ENCODE peak calls at places on chromosomes 13 and 19, in ten cellular contexts. E, P, C, N, O, Q, A, G, Z and B are unnamed samples. For H3K27me3, the result is how much of the 10 kb centered on the place peaks cover.

GRCh38 chr13:85659493-85659892 is 139.7 kb downstream of the SLITRK6 start:
- DNase-seq in C (no peak), G (no peak), P (no peak), E (no peak), A (no peak), N (no peak), Z (no peak), O (no peak), Q (peak), B (no peak)

GRCh38 chr19:48403606-48404005 is 10.1 kb downstream of the GRIN2D start:
- DNase-seq in C (no peak), O (peak), N (no peak), Z (peak), A (no peak), P (peak), G (peak), E (no peak), Q (peak), B (no peak)

GRCh38 chr19:52566588-52566987 is 3.5 kb upstream of the ZNF701 start:
- DNase-seq in N (no peak), C (no peak), Z (no peak), E (no peak), P (no peak), G (no peak), Q (peak), O (no peak), A (no peak), B (no peak)

GRCh38 chr19:50333235-50333736 is 4.1 kb upstream of the KCNC3 start:
- DNase-seq in Z (peak), C (peak), O (peak), Q (peak), A (peak), E (peak), P (peak), G (peak), N (peak), B (peak)

GRCh38 chr13:42102961-42103688 is 54.7 kb downstream of the DGKH start:
- DNase-seq in N (no peak), E (no peak), Q (peak), G (no peak), C (no peak), Z (no peak), A (no peak), O (no peak), P (no peak), B (no peak)

GRCh38 chr19:50870417-50871089 is 2.7 kb upstream of the KLK2 start:
- DNase-seq in P (peak), A (no peak), Q (no peak), Z (no peak), N (no peak), E (peak), C (no peak), O (no peak), G (no peak), B (no peak)

GRCh38 chr19:3392480-3392879 is 26.1 kb downstream of the NFIC start:
- DNase-seq in N (no peak), Z (no peak), C (no peak), Q (no peak), A (no peak), P (no peak), G (no peak), E (no peak), O (no peak), B (no peak)

GRCh38 chr13:36920612-36921185 is 661 bp upstream of the SMAD9 start:
- DNase-seq in N (no peak), Z (no peak), A (no peak), E (no peak), G (no peak), Q (no peak), O (no peak), P (no peak), C (no peak), B (no peak)

GRCh38 chr13:109198585-109198984 is 569.2 kb downstream of the MYO16 start:
- DNase-seq in G (no peak), C (no peak), P (no peak), A (no peak), O (no peak), Q (peak), N (no peak), Z (no peak), E (no peak), B (no peak)

GRCh38 chr19:54287456-54287855 is 6.5 kb upstream of the LILRB2 start:
- DNase-seq in O (no peak), E (no peak), G (no peak), C (no peak), Q (no peak), A (no peak), Z (no peak), N (no peak), P (no peak), B (no peak)

GRCh38 chr19:29714953-29715694 is at the start of gene C19orf12:
- DNase-seq in A (no peak), Z (peak), O (peak), P (peak), G (peak), C (peak), N (peak), E (peak), Q (no peak), B (peak)

GRCh38 chr19:5932146-5932545 is 18.1 kb downstream of the CAPS start:
- DNase-seq in Q (no peak), P (no peak), C (no peak), G (peak), E (no peak), A (no peak), O (no peak), N (no peak), Z (no peak), B (no peak)

GRCh38 chr13:98397221-98397620 is 179.7 kb downstream of the STK24 start:
- DNase-seq in N (no peak), Q (no peak), Z (no peak), G (no peak), P (no peak), O (no peak), C (no peak), E (no peak), A (no peak), B (no peak)

GRCh38 chr19:1365964-1366695 is 17.6 kb upstream of the NDUFS7 start:
- DNase-seq in G (no peak), P (peak), A (no peak), Q (no peak), O (no peak), N (no peak), Z (no peak), E (no peak), C (no peak), B (peak)

GRCh38 chr13:96090240-96091101 is 564 bp downstream of the HS6ST3 start:
- DNase-seq in C (peak), N (no peak), Q (no peak), Z (no peak), E (peak), O (no peak), P (peak), G (peak), A (no peak), B (no peak)

GRCh38 chr19:36120092-36120983 is 5.1 kb downstream of the TBCB start:
- DNase-seq in A (no peak), C (no peak), O (no peak), P (no peak), N (no peak), Z (no peak), G (no peak), E (no peak), Q (no peak), B (no peak)

GRCh38 chr13:109235901-109236300 is 550.5 kb downstream of the IRS2 start:
- DNase-seq in P (no peak), Q (peak), O (no peak), Z (no peak), G (no peak), E (no peak), A (no peak), C (no peak), N (no peak), B (no peak)

GRCh38 chr19:491146-491741 is 5.0 kb upstream of the MADCAM1 start:
- DNase-seq in O (no peak), P (no peak), C (no peak), Z (no peak), G (no peak), A (no peak), Q (no peak), N (no peak), E (no peak), B (no peak)

GRCh38 chr13:67204731-67205130 is 25.4 kb downstream of the PCDH9 start:
- DNase-seq in O (no peak), G (no peak), A (no peak), P (no peak), Q (no peak), N (no peak), E (no peak), Z (no peak), C (no peak), B (no peak)

GRCh38 chr13:33089311-33089710 is 73.1 kb downstream of the KL start:
- DNase-seq in Z (no peak), P (no peak), A (no peak), Q (no peak), O (no peak), C (no peak), E (no peak), G (no peak), N (no peak), B (no peak)

GRCh38 chr13:60170414-60170813 is 6.7 kb upstream of the DIAPH3 start:
- DNase-seq in C (no peak), P (no peak), Z (no peak), E (no peak), O (no peak), G (no peak), N (no peak), A (no peak), Q (no peak), B (no peak)

GRCh38 chr13:78764665-78765064 is 105.7 kb upstream of the OBI1 start:
- DNase-seq in O (no peak), P (no peak), C (no peak), A (no peak), Q (no peak), E (no peak), Z (no peak), G (no peak), N (no peak), B (no peak)

GRCh38 chr19:29328586-29328985 is 115.6 kb upstream of the UQCRFS1 start:
- DNase-seq in Q (no peak), O (no peak), C (no peak), N (no peak), G (no peak), E (no peak), P (no peak), A (no peak), Z (no peak), B (no peak)

GRCh38 chr13:101903890-101904289 is 451.4 kb downstream of the ITGBL1 start:
- DNase-seq in C (no peak), A (no peak), O (no peak), E (no peak), Z (no peak), Q (no peak), P (no peak), N (no peak), G (no peak), B (no peak)

GRCh38 chr13:46071590-46072249 is 19.2 kb upstream of the ZC3H13 start:
- DNase-seq in Q (no peak), Z (no peak), A (no peak), P (no peak), N (no peak), C (no peak), O (no peak), G (no peak), E (no peak), B (no peak)

GRCh38 chr13:105105471-105105870 is 1430.0 kb downstream of the EFNB2 start:
- DNase-seq in Q (no peak), G (no peak), P (no peak), A (no peak), C (no peak), Z (no peak), N (no peak), E (no peak), O (no peak), B (no peak)

GRCh38 chr13:49436890-49437289 is 7.0 kb downstream of the CAB39L start:
- DNase-seq in C (peak), E (no peak), N (no peak), O (no peak), A (no peak), P (no peak), Z (no peak), Q (peak), G (peak), B (no peak)

GRCh38 chr19:8085606-8086464 is 33.3 kb downstream of the CCL25 start:
- DNase-seq in O (no peak), C (no peak), P (no peak), N (no peak), A (no peak), Z (peak), Q (no peak), E (no peak), G (no peak), B (peak)

GRCh38 chr19:34480971-34481821 is at the start of gene WTIP:
- DNase-seq in O (peak), Z (peak), P (no peak), Q (peak), E (peak), A (peak), G (no peak), N (peak), C (peak), B (peak)

GRCh38 chr13:80359459-80360297 is 18.8 kb upstream of the SPRY2 start:
- DNase-seq in P (no peak), C (no peak), N (no peak), A (no peak), Z (no peak), E (no peak), G (no peak), O (peak), Q (no peak), B (no peak)

DNA sequence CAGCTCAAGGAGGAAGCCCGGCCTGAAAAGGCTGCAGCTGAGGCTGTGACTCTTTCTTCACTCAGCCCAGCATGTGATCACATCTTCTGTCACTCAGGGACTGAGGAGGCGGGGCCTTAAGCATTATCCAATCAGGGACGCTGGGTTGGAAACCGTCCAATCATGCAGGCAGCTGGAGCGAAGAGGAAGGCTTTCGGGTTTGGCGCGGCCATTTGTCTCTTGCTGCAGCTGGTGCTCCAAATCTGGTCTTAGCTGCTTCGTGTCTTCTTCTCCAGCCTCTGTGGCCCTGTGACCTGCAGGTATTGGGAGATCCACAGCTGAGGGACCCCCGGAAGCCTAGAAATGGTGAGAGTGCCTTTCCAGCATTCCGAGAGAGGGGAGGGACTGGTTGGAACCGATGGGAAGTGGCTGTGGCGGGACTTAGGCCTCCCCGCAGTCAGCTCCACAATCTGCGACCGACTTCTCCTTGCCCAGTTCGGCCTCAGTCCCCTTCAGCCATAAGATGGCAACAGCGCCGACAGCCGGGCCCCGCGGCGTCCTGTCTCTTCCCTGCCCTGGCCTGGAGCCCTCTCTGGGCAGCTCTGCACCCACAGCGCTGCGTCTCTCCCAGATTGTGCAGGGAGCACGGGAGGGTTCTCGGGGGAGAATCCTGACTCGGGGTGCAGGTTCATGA is at the start of gene ZNF90:
- DNase-seq in C (peak), P (peak), G (peak), A (no peak), E (peak), Q (peak), Z (peak), N (peak), O (peak), B (peak)
- H3K27me3 ChIP-seq in C (under half), P (under half), G (under half), A (under half), E (under half), Q (under half), Z (under half), N (under half), O (under half), B (under half)

GRCh38 chr19:38975214-38975860 is at the start of gene FBXO17:
- DNase-seq in E (peak), P (no peak), Q (peak), C (peak), N (peak), O (peak), A (no peak), G (no peak), Z (peak), B (peak)
- TF ChIP-seq CTCF in E (no peak), P (no peak), Q (no peak), C (no peak), N (no peak), O (no peak), A (no peak), G (no peak), Z (no peak), B (no peak)

GRCh38 chr13:95087746-95088305 is 213.4 kb downstream of the ABCC4 start:
- DNase-seq in G (no peak), P (no peak), E (no peak), Z (no peak), C (no peak), N (no peak), Q (peak), O (no peak), A (no peak), B (no peak)

GRCh38 chr13:95083758-95084157 is 217.5 kb downstream of the ABCC4 start:
- DNase-seq in O (no peak), G (no peak), N (no peak), A (no peak), P (no peak), E (no peak), C (no peak), Z (no peak), Q (peak), B (no peak)
- H3K27me3 ChIP-seq in O (under half), G (under half), N (under half), A (under half), P (under half), E (under half), C (under half), Z (under half), Q (under half), B (under half)

GRCh38 chr13:51091839-51092238 is 19.2 kb downstream of the C13orf42 start:
- DNase-seq in C (no peak), A (no peak), P (no peak), N (no peak), Q (no peak), O (no peak), G (no peak), E (no peak), Z (no peak), B (no peak)
- TF ChIP-seq CTCF in C (no peak), A (no peak), P (no peak), N (no peak), Q (no peak), O (no peak), G (no peak), E (no peak), Z (no peak), B (no peak)

GRCh38 chr13:43329702-43330101 is 306.3 kb downstream of the DNAJC15 start:
- DNase-seq in Q (no peak), O (no peak), C (no peak), Z (no peak), P (no peak), E (no peak), G (no peak), A (no peak), N (no peak), B (no peak)

GRCh38 chr13:43328907-43329306 is 305.5 kb downstream of the DNAJC15 start:
- DNase-seq in G (no peak), E (no peak), P (no peak), Z (no peak), C (no peak), A (no peak), N (no peak), Q (no peak), O (no peak), B (no peak)

GRCh38 chr13:43319617-43320444 is 296.4 kb downstream of the DNAJC15 start:
- DNase-seq in Z (no peak), Q (no peak), A (no peak), P (no peak), O (no peak), C (no peak), N (no peak), G (no peak), E (no peak), B (peak)

GRCh38 chr13:43326100-43326499 is 302.7 kb downstream of the DNAJC15 start:
- DNase-seq in G (peak), P (no peak), E (no peak), Z (no peak), Q (no peak), C (no peak), N (no peak), O (no peak), A (no peak), B (no peak)

DNA sequence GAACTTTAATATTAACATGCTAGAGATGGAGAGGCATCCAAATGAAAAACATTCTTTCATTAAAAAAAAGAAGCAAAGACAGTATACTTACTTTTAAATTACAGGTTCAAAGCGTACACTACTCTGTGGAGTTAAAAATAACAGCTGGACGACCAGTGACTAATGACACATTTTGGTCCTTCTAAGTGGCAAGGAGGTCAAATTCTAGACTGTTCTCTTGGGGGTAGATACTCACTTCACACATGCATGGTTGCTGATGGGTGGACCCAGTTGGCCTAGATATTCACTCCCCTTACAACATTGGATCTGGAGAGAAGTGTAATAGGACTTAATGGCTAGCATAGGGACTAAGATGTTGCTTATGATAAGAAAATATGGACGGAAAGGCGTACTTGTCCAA is 302.2 kb downstream of the DNAJC15 start:
- DNase-seq in N (no peak), Q (no peak), O (no peak), E (no peak), G (no peak), P (no peak), A (no peak), C (no peak), Z (no peak), B (no peak)
- H3K27me3 ChIP-seq in N (under half), Q (under half), O (under half), E (under half), G (under half), P (under half), A (under half), C (under half), Z (under half), B (under half)

GRCh38 chr19:13953021-13953531 is 767 bp downstream of the DCAF15 start:
- DNase-seq in P (no peak), G (peak), Z (peak), C (no peak), Q (peak), E (no peak), A (no peak), N (no peak), O (peak), B (no peak)
- TF ChIP-seq CTCF in P (peak), G (no peak), Z (no peak), C (no peak), Q (peak), E (no peak), A (no peak), N (no peak), O (no peak), B (no peak)